ENCODE peak calls at places on chromosomes 7 and 10, in eight cellular contexts. E, C, N, B, J, F, A and Z are unnamed samples.

GRCh38 chr7:17521437-17521836 is 223.0 kb downstream of the AHR start:
- DNase-seq in J (no peak), C (no peak), F (no peak), N (no peak), A (no peak), E (no peak), B (no peak), Z (no peak)

GRCh38 chr7:150955519-150956394 is 22.4 kb downstream of the KCNH2 start:
- DNase-seq in J (no peak), B (peak; percentile 60), E (no peak), C (peak; percentile 88), A (no peak), N (no peak), F (no peak), Z (no peak)

GRCh38 chr7:80359476-80359875 is 152.4 kb downstream of the GNAT3 start:
- DNase-seq in B (no peak), A (no peak), F (no peak), E (no peak), N (no peak), C (no peak), J (no peak), Z (no peak)

GRCh38 chr7:28678421-28678965 is 266.2 kb downstream of the CREB5 start:
- DNase-seq in B (no peak), F (no peak), E (no peak), C (no peak), J (no peak), A (no peak), N (no peak), Z (no peak)

GRCh38 chr7:51014811-51015210 is 232.1 kb upstream of the GRB10 start:
- DNase-seq in J (no peak), E (no peak), B (no peak), N (no peak), A (no peak), F (no peak), C (no peak), Z (no peak)

GRCh38 chr10:43254199-43254730 is 12.6 kb downstream of the RASGEF1A start:
- DNase-seq in J (peak; percentile 1), F (no peak), C (no peak), N (no peak), B (peak; percentile 60), E (no peak), A (no peak), Z (no peak)

GRCh38 chr10:93550634-93551033 is 15.8 kb upstream of the FFAR4 start:
- DNase-seq in F (no peak), E (no peak), C (no peak), J (no peak), A (no peak), N (no peak), B (no peak), Z (no peak)

GRCh38 chr10:28946479-28946878 is 269.2 kb downstream of the BAMBI start:
- DNase-seq in A (no peak), N (no peak), F (peak; percentile 60), E (no peak), J (no peak), B (no peak), C (no peak), Z (peak; percentile 49)